ENCODE peak calls at places on chromosome 22, in four cellular contexts. C is CD8-positive, alpha-beta T cell; B is endothelial cell of umbilical vein; K is brain microvascular endothelial cell. L is an unnamed sample.

GRCh38 chr22:33476716-33477115 is 418.5 kb upstream of the SYN3 start:
- DNase-seq in C (no peak), B (no peak), K (peak; percentile 52), L (no peak)

GRCh38 chr22:20885017-20885556 is 26.3 kb downstream of the SNAP29 start:
- DNase-seq in K (no peak), C (no peak), B (no peak), L (no peak)

GRCh38 chr22:23915230-23915754 is 21.1 kb downstream of the MIF start:
- DNase-seq in K (no peak), C (no peak), B (no peak), L (no peak)

GRCh38 chr22:39349506-39349966 is 255 bp upstream of the SYNGR1 start:
- DNase-seq in K (no peak), C (peak; percentile 29), B (no peak), L (peak; percentile 52)

GRCh38 chr22:24315367-24315781 is 44.7 kb downstream of the SPECC1L start:
- DNase-seq in K (no peak), C (no peak), B (peak; percentile 39), L (no peak)

GRCh38 chr22:50027639-50028537 is 15.3 kb upstream of the IL17REL start:
- DNase-seq in C (peak; percentile 54), K (no peak), B (no peak), L (no peak)

GRCh38 chr22:45502215-45503070 is at the start of gene FBLN1:
- DNase-seq in B (no peak), C (no peak), K (no peak), L (no peak)

GRCh38 chr22:37880668-37881440 is 25.2 kb upstream of the MICALL1 start:
- DNase-seq in B (peak; percentile 75), C (no peak), K (peak; percentile 56), L (no peak)

GRCh38 chr22:19576460-19577421 is 52.5 kb upstream of the CLDN5 start:
- DNase-seq in B (peak; percentile 90), C (peak; percentile 26), K (peak; percentile 78), L (peak; percentile 22)

GRCh38 chr22:39530692-39531331 is 1.7 kb downstream of the RPS19BP1 start:
- DNase-seq in K (peak; percentile 32), C (no peak), B (peak; percentile 36), L (no peak)

GRCh38 chr22:49322861-49323622 is 504.6 kb downstream of the BRD1 start:
- DNase-seq in C (peak; percentile 1), K (no peak), B (no peak), L (no peak)

GRCh38 chr22:42180349-42180842 is 49.8 kb upstream of the CYP2D6 start:
- DNase-seq in B (no peak), K (no peak), C (peak; percentile 39), L (no peak)

GRCh38 chr22:28741200-28741757 is 341 bp downstream of the CHEK2 start:
- DNase-seq in C (no peak), B (no peak), K (no peak), L (no peak)

GRCh38 chr22:40396882-40397281 is 26.5 kb downstream of the SGSM3 start:
- DNase-seq in B (peak; percentile 92), K (peak; percentile 75), C (no peak), L (no peak)

GRCh38 chr22:19738664-19739447 is 15.5 kb downstream of the GP1BB start:
- DNase-seq in C (no peak), B (no peak), K (no peak), L (no peak)

GRCh38 chr22:28013611-28014010 is 94.6 kb upstream of the PITPNB start:
- DNase-seq in B (no peak), C (no peak), K (no peak), L (no peak)

GRCh38 chr22:39212721-39213376 is 31.9 kb downstream of the PDGFB start:
- DNase-seq in C (no peak), B (no peak), K (no peak), L (no peak)

DNA sequence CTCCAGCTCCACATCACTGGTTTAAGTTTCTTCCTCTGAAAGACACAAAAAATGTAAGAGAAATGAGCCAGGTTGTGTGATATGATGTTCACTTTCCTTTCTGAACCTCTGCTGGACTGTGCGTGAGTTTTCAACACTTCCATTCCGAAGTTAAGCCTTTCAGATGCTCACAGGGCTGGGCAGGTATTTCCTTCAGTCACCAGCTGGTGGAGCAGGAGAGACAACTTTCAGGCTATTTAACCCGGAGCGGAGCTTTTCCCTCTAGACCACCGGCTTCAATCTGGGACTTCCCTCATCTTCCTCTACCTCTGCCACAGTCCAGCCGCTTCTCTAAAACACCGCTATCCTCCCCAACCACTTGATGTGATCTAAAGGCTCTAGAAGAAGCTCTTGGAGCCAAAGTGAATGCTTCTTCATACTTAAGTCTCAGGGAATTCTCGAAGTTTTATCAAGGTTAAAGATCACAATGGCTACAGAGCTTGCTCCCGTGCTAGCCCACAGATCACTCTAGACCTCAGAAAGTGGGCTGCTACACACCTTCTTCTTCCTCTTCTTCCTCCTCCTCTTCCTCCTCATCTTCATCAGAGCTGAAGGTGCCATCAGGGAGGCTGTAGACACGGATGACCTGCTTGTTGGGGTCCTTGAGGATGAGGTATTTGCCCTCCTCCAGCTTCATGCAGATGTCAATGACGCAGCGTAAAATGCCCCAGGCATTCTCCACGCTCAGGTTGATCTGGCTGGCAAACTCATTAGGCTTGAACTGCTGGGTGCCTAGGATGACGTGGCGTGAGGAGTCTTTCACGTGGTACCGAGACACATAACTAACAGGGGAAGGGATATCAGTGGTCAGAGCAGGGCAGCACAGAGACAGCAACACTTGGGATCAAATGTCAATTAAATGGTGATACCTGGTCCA is 4.4 kb upstream of the FOXRED2 start:
- DNase-seq in B (peak; percentile 52), K (peak; percentile 51), C (peak; percentile 37), L (no peak)
- TF ChIP-seq CTCF in B (peak; percentile 53), K (peak; percentile 81), C (peak; percentile 28), L (peak; percentile 68)

GRCh38 chr22:36839356-36840073 is 21.3 kb upstream of the NCF4 start:
- DNase-seq in C (no peak), B (no peak), K (no peak), L (no peak)

GRCh38 chr22:36835903-36836302 is 19.1 kb upstream of the PVALB start:
- DNase-seq in C (no peak), B (no peak), K (no peak), L (no peak)

GRCh38 chr22:36833073-36833472 is 16.2 kb upstream of the PVALB start:
- DNase-seq in C (no peak), B (no peak), K (no peak), L (no peak)

GRCh38 chr22:36838119-36839030 is 21.5 kb upstream of the PVALB start:
- DNase-seq in B (no peak), K (no peak), C (no peak), L (no peak)
- H3K27me3 ChIP-seq in B (no peaks in the 10 kb centered on the region), K (no peaks in the 10 kb centered on the region), C (no peaks in the 10 kb centered on the region), L (no peaks in the 10 kb centered on the region)

GRCh38 chr22:46738961-46739870 is 1.2 kb upstream of the CERK start:
- DNase-seq in B (peak; percentile 76), K (peak; percentile 69), C (peak; percentile 83), L (peak; percentile 48)
- TF ChIP-seq CTCF in B (peak; percentile 29), K (peak; percentile 41), C (no peak), L (peak; percentile 25)

GRCh38 chr22:36036167-36036624 is 7.6 kb upstream of the RBFOX2 start:
- DNase-seq in B (peak; percentile 38), K (no peak), C (no peak), L (no peak)
- H3K27me3 ChIP-seq in B (peaks cover 16% of the 10 kb centered on the region), K (no peaks in the 10 kb centered on the region), C (no peaks in the 10 kb centered on the region), L (no peaks in the 10 kb centered on the region)

DNA sequence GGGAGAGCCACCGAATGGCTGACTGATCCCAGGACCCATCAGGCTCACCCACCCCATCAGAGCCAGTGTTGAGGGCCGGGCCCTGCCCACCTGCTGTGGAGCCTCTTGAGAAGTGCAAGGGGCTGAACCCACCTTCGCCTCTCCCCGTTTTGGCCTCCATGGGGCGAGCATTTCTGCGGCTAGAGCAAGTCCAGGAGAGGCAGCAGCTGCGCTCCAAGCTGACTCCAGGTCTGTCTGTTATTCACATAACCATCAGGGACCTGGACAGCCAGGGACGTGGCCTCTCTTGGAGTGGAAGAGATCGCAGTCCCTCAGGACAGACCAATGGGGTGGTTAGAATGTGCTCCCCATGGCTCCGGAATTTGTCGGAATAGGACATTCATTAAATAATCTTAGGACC is 231.8 kb downstream of the TBC1D22A start:
- DNase-seq in B (no peak), C (no peak), K (no peak), L (no peak)
- TF ChIP-seq CTCF in B (no peak), C (no peak), K (no peak), L (no peak)

GRCh38 chr22:22906907-22907550 is 19.4 kb downstream of the IGLL5 start:
- DNase-seq in K (no peak), B (no peak), C (no peak), L (no peak)
- H3K27me3 ChIP-seq in K (peaks cover 20% of the 10 kb centered on the region), B (peaks cover 2% of the 10 kb centered on the region), C (no peaks in the 10 kb centered on the region), L (no peaks in the 10 kb centered on the region)